ENCODE peak calls at places on chromosomes 5 and 9, in seven cellular contexts. N is tibial nerve; G is body of pancreas; U is CD4-positive, CD25-positive, alpha-beta regulatory T cell; R is aorta; S is GM23338; E is mammary epithelial cell. A is an unnamed sample.

GRCh38 chr5:35194636-35195471 is 35.4 kb downstream of the PRLR start:
- DNase-seq in S (no peak), G (no peak), E (no peak), U (no peak), N (no peak), R (no peak), A (no peak)

GRCh38 chr5:178387856-178388190 is 155.2 kb upstream of the PHYKPL start:
- DNase-seq in U (no peak), N (no peak), E (no peak), R (no peak), G (no peak), S (no peak), A (no peak)

GRCh38 chr9:136013524-136014034 is 52.4 kb upstream of the UBAC1 start:
- DNase-seq in S (no peak), E (no peak), U (no peak), R (peak; percentile 30), N (no peak), G (peak; percentile 3), A (no peak)

GRCh38 chr5:107633171-107633901 is 37.4 kb downstream of the EFNA5 start:
- DNase-seq in E (no peak), N (no peak), U (no peak), S (no peak), G (no peak), R (no peak), A (no peak)

GRCh38 chr9:94911211-94911610 is 184.7 kb downstream of the AOPEP start:
- DNase-seq in E (no peak), N (no peak), S (no peak), U (no peak), R (no peak), G (no peak), A (no peak)

GRCh38 chr5:33936004-33936380 is 194 bp upstream of the RXFP3 start:
- DNase-seq in S (peak; percentile 89), E (peak; percentile 57), U (no peak), G (peak; percentile 74), R (peak; percentile 72), N (peak; percentile 11), A (peak; percentile 6)

GRCh38 chr5:44388504-44389409 is 463 bp downstream of the FGF10 start:
- DNase-seq in E (no peak), U (no peak), R (peak; percentile 42), S (peak; percentile 45), N (peak; percentile 18), G (peak; percentile 60), A (no peak)

GRCh38 chr9:134607971-134608370 is 33.6 kb upstream of the COL5A1 start:
- DNase-seq in E (no peak), U (no peak), G (no peak), R (peak; percentile 11), N (no peak), S (no peak), A (no peak)

GRCh38 chr5:143495823-143496275 is 92.4 kb upstream of the NR3C1 start:
- DNase-seq in R (no peak), U (no peak), E (peak; percentile 87), S (no peak), N (no peak), G (no peak), A (no peak)

GRCh38 chr5:52895070-52895469 is 94.1 kb upstream of the ITGA2 start:
- DNase-seq in R (no peak), E (no peak), U (no peak), G (no peak), S (no peak), N (no peak), A (no peak)

GRCh38 chr5:52896524-52897237 is 92.5 kb upstream of the ITGA2 start:
- DNase-seq in R (no peak), G (no peak), U (no peak), E (no peak), S (no peak), N (no peak), A (no peak)

GRCh38 chr5:52897238-52897614 is 91.9 kb upstream of the ITGA2 start:
- DNase-seq in S (no peak), R (no peak), E (no peak), N (no peak), G (no peak), U (no peak), A (no peak)

GRCh38 chr5:52894451-52894850 is 94.7 kb upstream of the ITGA2 start:
- DNase-seq in S (no peak), U (no peak), R (no peak), E (no peak), G (no peak), N (no peak), A (no peak)

DNA sequence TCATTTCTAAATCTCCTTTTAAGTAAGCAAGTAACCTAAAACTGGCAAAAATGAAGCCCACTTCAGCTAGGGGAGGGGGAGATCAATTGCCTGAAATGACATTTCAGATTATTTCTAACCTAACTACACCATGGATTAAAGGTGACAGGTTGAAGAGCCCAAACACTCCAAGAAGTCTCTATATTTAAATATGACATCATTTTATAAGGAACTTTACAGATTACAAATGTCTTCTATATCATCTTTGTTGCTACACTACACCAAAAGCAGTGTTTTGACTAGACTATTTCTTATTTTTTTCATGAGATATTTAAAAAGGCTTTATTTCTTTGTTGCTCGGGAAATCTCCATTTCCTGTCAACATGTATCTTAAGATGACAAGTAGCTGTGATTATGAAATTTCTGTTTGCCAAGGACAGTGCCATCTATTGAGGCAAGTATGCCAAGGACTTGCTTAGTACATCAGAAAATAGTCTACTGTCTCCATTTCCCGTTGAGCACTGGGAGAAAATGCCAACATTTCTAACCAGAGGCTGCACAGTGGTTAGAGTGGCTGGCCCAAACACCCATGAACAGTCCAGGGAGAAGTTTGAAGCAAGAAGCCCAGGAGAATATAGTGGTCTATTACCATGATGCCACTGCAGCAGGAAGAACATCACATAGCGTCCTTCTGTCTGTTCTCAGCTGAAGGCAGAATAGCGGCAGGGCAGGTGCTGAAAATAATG is 93.4 kb upstream of the ITGA2 start:
- DNase-seq in S (no peak), R (no peak), U (no peak), E (no peak), G (no peak), N (no peak), A (no peak)
- H3K36me3 ChIP-seq in S (no peaks in the 10 kb centered on the region), R (no peaks in the 10 kb centered on the region), U (no peaks in the 10 kb centered on the region), E (no peaks in the 10 kb centered on the region), G (no peaks in the 10 kb centered on the region), N (no peaks in the 10 kb centered on the region), A (no peaks in the 10 kb centered on the region)

GRCh38 chr9:124323904-124324303 is 66.2 kb downstream of the NEK6 start:
- DNase-seq in R (no peak), G (no peak), E (no peak), U (no peak), S (no peak), N (no peak), A (no peak)
- H3K36me3 ChIP-seq in R (no peaks in the 10 kb centered on the region), G (peaks cover 24% of the 10 kb centered on the region), E (peaks cover 3% of the 10 kb centered on the region), U (no peaks in the 10 kb centered on the region), S (no peaks in the 10 kb centered on the region), N (peaks cover 4% of the 10 kb centered on the region), A (peaks cover 39% of the 10 kb centered on the region)

DNA sequence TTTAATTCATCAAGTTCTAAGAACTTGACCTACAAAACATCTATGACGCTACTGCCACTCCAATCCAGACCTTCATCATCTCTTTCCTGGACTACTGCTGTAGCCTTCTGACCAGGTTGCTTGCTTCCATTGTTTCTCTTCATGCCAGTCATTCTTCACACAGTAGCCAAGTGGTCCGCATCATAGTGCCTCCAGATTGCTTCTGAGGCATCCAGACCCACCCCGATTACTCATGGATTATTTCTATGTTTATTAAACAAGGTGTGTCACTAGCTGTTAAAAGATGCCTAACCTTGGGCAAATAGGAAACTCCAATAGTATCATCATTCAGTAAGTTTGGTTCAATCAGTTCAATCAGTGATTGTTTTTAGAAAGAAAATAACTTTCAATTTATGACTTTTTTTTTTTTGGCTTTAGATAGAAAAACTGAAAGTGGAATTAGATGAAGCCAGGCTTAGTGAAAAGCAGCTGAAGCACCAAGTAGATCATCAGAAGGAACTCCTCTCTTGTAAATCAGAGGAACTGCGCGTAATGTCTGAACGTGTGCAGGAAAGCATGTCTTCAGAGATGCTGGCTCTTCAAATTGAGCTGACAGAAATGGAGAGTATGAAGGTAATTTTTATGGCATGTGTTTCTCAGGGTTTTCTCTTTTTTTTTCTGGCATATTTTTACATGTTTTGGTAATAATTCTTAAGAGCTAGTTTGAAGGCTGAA is 9.5 kb downstream of the SPDL1 start:
- DNase-seq in N (no peak), E (peak; percentile 42), G (no peak), R (no peak), U (no peak), S (no peak), A (no peak)
- H3K36me3 ChIP-seq in N (no peaks in the 10 kb centered on the region), E (peaks cover 57% of the 10 kb centered on the region), G (peaks cover 5% of the 10 kb centered on the region), R (peaks cover 2% of the 10 kb centered on the region), U (peaks cover 56% of the 10 kb centered on the region), S (peaks cover 92% of the 10 kb centered on the region), A (peaks cover 86% of the 10 kb centered on the region)

DNA sequence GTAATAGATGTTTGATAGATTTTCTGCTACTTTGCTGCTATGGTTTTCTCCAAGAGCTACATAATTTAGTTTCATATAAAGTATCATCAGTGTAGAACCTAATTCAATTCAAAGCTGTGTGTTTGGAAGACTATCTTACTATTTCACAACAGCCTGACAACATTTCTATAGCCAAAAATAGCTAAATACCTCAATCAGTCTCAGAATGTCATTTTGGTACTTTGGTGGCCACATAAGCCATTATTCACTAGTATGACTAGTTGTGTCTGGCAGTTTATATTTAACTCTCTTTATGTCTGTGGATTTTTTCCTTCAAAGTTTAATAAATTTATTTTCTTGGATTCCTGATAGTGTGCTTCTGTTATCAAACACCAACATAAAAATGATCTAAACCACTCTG is 35.1 kb upstream of the CCDC152 start:
- DNase-seq in S (no peak), R (no peak), N (no peak), U (no peak), E (no peak), G (no peak), A (no peak)
- H3K36me3 ChIP-seq in S (no peaks in the 10 kb centered on the region), R (peaks cover 3% of the 10 kb centered on the region), N (no peaks in the 10 kb centered on the region), U (no peaks in the 10 kb centered on the region), E (no peaks in the 10 kb centered on the region), G (no peaks in the 10 kb centered on the region), A (no peaks in the 10 kb centered on the region)

GRCh38 chr9:37034938-37035471 is 937 bp upstream of the PAX5 start:
- DNase-seq in G (no peak), S (peak; percentile 66), E (no peak), R (no peak), U (no peak), N (no peak), A (no peak)
- H3K36me3 ChIP-seq in G (no peaks in the 10 kb centered on the region), S (no peaks in the 10 kb centered on the region), E (no peaks in the 10 kb centered on the region), R (no peaks in the 10 kb centered on the region), U (no peaks in the 10 kb centered on the region), N (no peaks in the 10 kb centered on the region), A (no peaks in the 10 kb centered on the region)

GRCh38 chr9:123020796-123021195 is 12.7 kb upstream of the GPR21 start:
- DNase-seq in N (no peak), E (no peak), S (no peak), G (no peak), R (no peak), U (no peak), A (no peak)

GRCh38 chr9:123011878-123012528 is 21.5 kb upstream of the GPR21 start:
- DNase-seq in U (no peak), N (no peak), E (no peak), R (no peak), G (no peak), S (no peak), A (no peak)

GRCh38 chr9:123011380-123011779 is 22.1 kb upstream of the GPR21 start:
- DNase-seq in S (no peak), N (no peak), R (no peak), E (no peak), U (no peak), G (no peak), A (no peak)

DNA sequence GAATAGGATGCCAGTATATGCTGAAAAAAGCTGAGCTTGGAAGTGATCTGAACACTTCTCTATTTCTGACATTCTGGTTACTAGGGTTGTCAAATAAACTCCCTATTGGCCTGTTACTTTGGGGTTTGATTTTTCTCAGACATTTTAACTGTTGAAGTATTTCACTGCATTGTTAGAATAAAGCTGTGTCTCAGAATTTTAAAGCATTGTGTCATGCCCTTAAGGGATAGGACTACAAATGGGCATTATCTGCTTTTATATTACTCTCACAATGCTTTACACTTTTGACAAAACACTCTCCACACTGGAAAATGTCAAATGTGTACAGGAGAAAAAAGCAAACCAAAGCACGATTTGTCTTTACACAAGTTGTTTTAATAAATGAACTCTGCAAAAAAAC is 16.8 kb upstream of the GPR21 start:
- DNase-seq in N (no peak), S (no peak), R (no peak), U (no peak), G (no peak), E (no peak), A (peak; percentile 72)
- H3K36me3 ChIP-seq in N (peaks cover 2% of the 10 kb centered on the region), S (peaks cover 25% of the 10 kb centered on the region), R (no peaks in the 10 kb centered on the region), U (peaks cover 53% of the 10 kb centered on the region), G (peaks cover 13% of the 10 kb centered on the region), E (peaks cover 22% of the 10 kb centered on the region), A (peaks cover 30% of the 10 kb centered on the region)